ENCODE peak calls at places on chromosomes 11 and 22, in ten cellular contexts. One of them, this sample, is unnamed.

GRCh38 chr11:35126000-35126878 is 12.7 kb upstream of the CD44 start:
- ATAC-seq in activated T-cell treated with anti-CD3 and anti-CD28 coated beads, Interleukin-2, amount 50 U/mL, for 4 hours: peak
- ATAC-seq in upper lobe of right lung: no peak
- ATAC-seq in HepG2: no peak
- ATAC-seq in stimulated activated naive CD8-positive, alpha-beta T cell treated with anti-CD3 and anti-CD28 coated beads, Interleukin-15, Interleukin-2, amounts not matched to agents 100 U/mL and 50 U/mL, for 24 hours: peak
- ATAC-seq in activated CD8-positive, alpha-beta T cell treated with anti-CD3 and anti-CD28 coated beads for 36 hours: peak
- ATAC-seq in right cardiac atrium: no peak
- ATAC-seq in activated CD8-positive, alpha-beta memory T cell treated with anti-CD3 and anti-CD28 coated beads, Interleukin-2, amount 10 ng/mL, durations not matched to agents 7 days and 5 days: peak
- ATAC-seq in psoas muscle: no peak
- ATAC-seq in gastroesophageal sphincter: no peak
- ATAC-seq in this sample: peak

GRCh38 chr11:130448416-130449068 is at the start of gene ADAMTS15:
- ATAC-seq in activated T-cell treated with anti-CD3 and anti-CD28 coated beads, Interleukin-2, amount 50 U/mL, for 4 hours: peak
- ATAC-seq in upper lobe of right lung: peak
- ATAC-seq in HepG2: peak
- ATAC-seq in stimulated activated naive CD8-positive, alpha-beta T cell treated with anti-CD3 and anti-CD28 coated beads, Interleukin-15, Interleukin-2, amounts not matched to agents 100 U/mL and 50 U/mL, for 24 hours: peak
- ATAC-seq in activated CD8-positive, alpha-beta T cell treated with anti-CD3 and anti-CD28 coated beads for 36 hours: peak
- ATAC-seq in right cardiac atrium: peak
- ATAC-seq in activated CD8-positive, alpha-beta memory T cell treated with anti-CD3 and anti-CD28 coated beads, Interleukin-2, amount 10 ng/mL, durations not matched to agents 7 days and 5 days: peak
- ATAC-seq in psoas muscle: peak
- ATAC-seq in gastroesophageal sphincter: peak
- ATAC-seq in this sample: peak

GRCh38 chr11:723120-723883 is 17.3 kb downstream of the EPS8L2 start:
- ATAC-seq in activated T-cell treated with anti-CD3 and anti-CD28 coated beads, Interleukin-2, amount 50 U/mL, for 4 hours: peak
- ATAC-seq in upper lobe of right lung: no peak
- ATAC-seq in HepG2: no peak
- ATAC-seq in stimulated activated naive CD8-positive, alpha-beta T cell treated with anti-CD3 and anti-CD28 coated beads, Interleukin-15, Interleukin-2, amounts not matched to agents 100 U/mL and 50 U/mL, for 24 hours: peak
- ATAC-seq in activated CD8-positive, alpha-beta T cell treated with anti-CD3 and anti-CD28 coated beads for 36 hours: peak
- ATAC-seq in right cardiac atrium: no peak
- ATAC-seq in activated CD8-positive, alpha-beta memory T cell treated with anti-CD3 and anti-CD28 coated beads, Interleukin-2, amount 10 ng/mL, durations not matched to agents 7 days and 5 days: peak
- ATAC-seq in psoas muscle: peak
- ATAC-seq in gastroesophageal sphincter: no peak
- ATAC-seq in this sample: no peak

GRCh38 chr11:35337136-35337918 is 82.0 kb downstream of the SLC1A2 start:
- ATAC-seq in activated T-cell treated with anti-CD3 and anti-CD28 coated beads, Interleukin-2, amount 50 U/mL, for 4 hours: peak
- ATAC-seq in upper lobe of right lung: peak
- ATAC-seq in HepG2: peak
- ATAC-seq in stimulated activated naive CD8-positive, alpha-beta T cell treated with anti-CD3 and anti-CD28 coated beads, Interleukin-15, Interleukin-2, amounts not matched to agents 100 U/mL and 50 U/mL, for 24 hours: peak
- ATAC-seq in activated CD8-positive, alpha-beta T cell treated with anti-CD3 and anti-CD28 coated beads for 36 hours: peak
- ATAC-seq in right cardiac atrium: no peak
- ATAC-seq in activated CD8-positive, alpha-beta memory T cell treated with anti-CD3 and anti-CD28 coated beads, Interleukin-2, amount 10 ng/mL, durations not matched to agents 7 days and 5 days: peak
- ATAC-seq in psoas muscle: peak
- ATAC-seq in gastroesophageal sphincter: peak
- ATAC-seq in this sample: peak

GRCh38 chr11:117062503-117062902 is 35.7 kb downstream of the SIK3 start:
- ATAC-seq in activated T-cell treated with anti-CD3 and anti-CD28 coated beads, Interleukin-2, amount 50 U/mL, for 4 hours: peak
- ATAC-seq in upper lobe of right lung: no peak
- ATAC-seq in HepG2: no peak
- ATAC-seq in stimulated activated naive CD8-positive, alpha-beta T cell treated with anti-CD3 and anti-CD28 coated beads, Interleukin-15, Interleukin-2, amounts not matched to agents 100 U/mL and 50 U/mL, for 24 hours: peak
- ATAC-seq in activated CD8-positive, alpha-beta T cell treated with anti-CD3 and anti-CD28 coated beads for 36 hours: peak
- ATAC-seq in right cardiac atrium: no peak
- ATAC-seq in activated CD8-positive, alpha-beta memory T cell treated with anti-CD3 and anti-CD28 coated beads, Interleukin-2, amount 10 ng/mL, durations not matched to agents 7 days and 5 days: peak
- ATAC-seq in psoas muscle: no peak
- ATAC-seq in gastroesophageal sphincter: no peak
- ATAC-seq in this sample: peak

GRCh38 chr11:35539781-35540281 is 14.4 kb upstream of the PAMR1 start:
- ATAC-seq in activated T-cell treated with anti-CD3 and anti-CD28 coated beads, Interleukin-2, amount 50 U/mL, for 4 hours: no peak
- ATAC-seq in upper lobe of right lung: peak
- ATAC-seq in HepG2: no peak
- ATAC-seq in stimulated activated naive CD8-positive, alpha-beta T cell treated with anti-CD3 and anti-CD28 coated beads, Interleukin-15, Interleukin-2, amounts not matched to agents 100 U/mL and 50 U/mL, for 24 hours: no peak
- ATAC-seq in activated CD8-positive, alpha-beta T cell treated with anti-CD3 and anti-CD28 coated beads for 36 hours: no peak
- ATAC-seq in right cardiac atrium: peak
- ATAC-seq in activated CD8-positive, alpha-beta memory T cell treated with anti-CD3 and anti-CD28 coated beads, Interleukin-2, amount 10 ng/mL, durations not matched to agents 7 days and 5 days: no peak
- ATAC-seq in psoas muscle: peak
- ATAC-seq in gastroesophageal sphincter: peak
- ATAC-seq in this sample: no peak

GRCh38 chr22:31828739-31829138 is 74.9 kb downstream of the DEPDC5 start:
- ATAC-seq in activated T-cell treated with anti-CD3 and anti-CD28 coated beads, Interleukin-2, amount 50 U/mL, for 4 hours: no peak
- ATAC-seq in upper lobe of right lung: peak
- ATAC-seq in HepG2: no peak
- ATAC-seq in stimulated activated naive CD8-positive, alpha-beta T cell treated with anti-CD3 and anti-CD28 coated beads, Interleukin-15, Interleukin-2, amounts not matched to agents 100 U/mL and 50 U/mL, for 24 hours: no peak
- ATAC-seq in activated CD8-positive, alpha-beta T cell treated with anti-CD3 and anti-CD28 coated beads for 36 hours: no peak
- ATAC-seq in right cardiac atrium: no peak
- ATAC-seq in activated CD8-positive, alpha-beta memory T cell treated with anti-CD3 and anti-CD28 coated beads, Interleukin-2, amount 10 ng/mL, durations not matched to agents 7 days and 5 days: no peak
- ATAC-seq in psoas muscle: no peak
- ATAC-seq in gastroesophageal sphincter: no peak
- ATAC-seq in this sample: no peak

GRCh38 chr11:128929468-128929867 is 13.2 kb downstream of the TP53AIP1 start:
- ATAC-seq in activated T-cell treated with anti-CD3 and anti-CD28 coated beads, Interleukin-2, amount 50 U/mL, for 4 hours: no peak
- ATAC-seq in upper lobe of right lung: no peak
- ATAC-seq in HepG2: no peak
- ATAC-seq in stimulated activated naive CD8-positive, alpha-beta T cell treated with anti-CD3 and anti-CD28 coated beads, Interleukin-15, Interleukin-2, amounts not matched to agents 100 U/mL and 50 U/mL, for 24 hours: peak
- ATAC-seq in activated CD8-positive, alpha-beta T cell treated with anti-CD3 and anti-CD28 coated beads for 36 hours: peak
- ATAC-seq in right cardiac atrium: no peak
- ATAC-seq in activated CD8-positive, alpha-beta memory T cell treated with anti-CD3 and anti-CD28 coated beads, Interleukin-2, amount 10 ng/mL, durations not matched to agents 7 days and 5 days: no peak
- ATAC-seq in psoas muscle: no peak
- ATAC-seq in gastroesophageal sphincter: no peak
- ATAC-seq in this sample: peak

GRCh38 chr11:120068114-120068573 is 69.8 kb downstream of the TRIM29 start:
- ATAC-seq in activated T-cell treated with anti-CD3 and anti-CD28 coated beads, Interleukin-2, amount 50 U/mL, for 4 hours: no peak
- ATAC-seq in upper lobe of right lung: no peak
- ATAC-seq in HepG2: no peak
- ATAC-seq in stimulated activated naive CD8-positive, alpha-beta T cell treated with anti-CD3 and anti-CD28 coated beads, Interleukin-15, Interleukin-2, amounts not matched to agents 100 U/mL and 50 U/mL, for 24 hours: peak
- ATAC-seq in activated CD8-positive, alpha-beta T cell treated with anti-CD3 and anti-CD28 coated beads for 36 hours: peak
- ATAC-seq in right cardiac atrium: no peak
- ATAC-seq in activated CD8-positive, alpha-beta memory T cell treated with anti-CD3 and anti-CD28 coated beads, Interleukin-2, amount 10 ng/mL, durations not matched to agents 7 days and 5 days: no peak
- ATAC-seq in psoas muscle: no peak
- ATAC-seq in gastroesophageal sphincter: no peak
- ATAC-seq in this sample: no peak

GRCh38 chr11:30310623-30311022 is 12.3 kb upstream of the ARL14EP start:
- ATAC-seq in activated T-cell treated with anti-CD3 and anti-CD28 coated beads, Interleukin-2, amount 50 U/mL, for 4 hours: no peak
- ATAC-seq in upper lobe of right lung: no peak
- ATAC-seq in HepG2: no peak
- ATAC-seq in stimulated activated naive CD8-positive, alpha-beta T cell treated with anti-CD3 and anti-CD28 coated beads, Interleukin-15, Interleukin-2, amounts not matched to agents 100 U/mL and 50 U/mL, for 24 hours: no peak
- ATAC-seq in activated CD8-positive, alpha-beta T cell treated with anti-CD3 and anti-CD28 coated beads for 36 hours: no peak
- ATAC-seq in right cardiac atrium: no peak
- ATAC-seq in activated CD8-positive, alpha-beta memory T cell treated with anti-CD3 and anti-CD28 coated beads, Interleukin-2, amount 10 ng/mL, durations not matched to agents 7 days and 5 days: no peak
- ATAC-seq in psoas muscle: no peak
- ATAC-seq in gastroesophageal sphincter: no peak
- ATAC-seq in this sample: peak

GRCh38 chr11:68651208-68651984 is 32.9 kb upstream of the GAL start:
- ATAC-seq in activated T-cell treated with anti-CD3 and anti-CD28 coated beads, Interleukin-2, amount 50 U/mL, for 4 hours: no peak
- ATAC-seq in upper lobe of right lung: no peak
- ATAC-seq in HepG2: no peak
- ATAC-seq in stimulated activated naive CD8-positive, alpha-beta T cell treated with anti-CD3 and anti-CD28 coated beads, Interleukin-15, Interleukin-2, amounts not matched to agents 100 U/mL and 50 U/mL, for 24 hours: no peak
- ATAC-seq in activated CD8-positive, alpha-beta T cell treated with anti-CD3 and anti-CD28 coated beads for 36 hours: no peak
- ATAC-seq in right cardiac atrium: peak
- ATAC-seq in activated CD8-positive, alpha-beta memory T cell treated with anti-CD3 and anti-CD28 coated beads, Interleukin-2, amount 10 ng/mL, durations not matched to agents 7 days and 5 days: no peak
- ATAC-seq in psoas muscle: no peak
- ATAC-seq in gastroesophageal sphincter: no peak
- ATAC-seq in this sample: no peak

GRCh38 chr11:61273151-61274078 is 21.7 kb downstream of the VWCE start:
- ATAC-seq in activated T-cell treated with anti-CD3 and anti-CD28 coated beads, Interleukin-2, amount 50 U/mL, for 4 hours: no peak
- ATAC-seq in upper lobe of right lung: peak
- ATAC-seq in HepG2: peak
- ATAC-seq in stimulated activated naive CD8-positive, alpha-beta T cell treated with anti-CD3 and anti-CD28 coated beads, Interleukin-15, Interleukin-2, amounts not matched to agents 100 U/mL and 50 U/mL, for 24 hours: no peak
- ATAC-seq in activated CD8-positive, alpha-beta T cell treated with anti-CD3 and anti-CD28 coated beads for 36 hours: no peak
- ATAC-seq in right cardiac atrium: peak
- ATAC-seq in activated CD8-positive, alpha-beta memory T cell treated with anti-CD3 and anti-CD28 coated beads, Interleukin-2, amount 10 ng/mL, durations not matched to agents 7 days and 5 days: no peak
- ATAC-seq in psoas muscle: no peak
- ATAC-seq in gastroesophageal sphincter: no peak
- ATAC-seq in this sample: no peak

GRCh38 chr11:132785878-132786277 is 746.4 kb downstream of the OPCML start:
- ATAC-seq in activated T-cell treated with anti-CD3 and anti-CD28 coated beads, Interleukin-2, amount 50 U/mL, for 4 hours: no peak
- ATAC-seq in upper lobe of right lung: no peak
- ATAC-seq in HepG2: no peak
- ATAC-seq in stimulated activated naive CD8-positive, alpha-beta T cell treated with anti-CD3 and anti-CD28 coated beads, Interleukin-15, Interleukin-2, amounts not matched to agents 100 U/mL and 50 U/mL, for 24 hours: no peak
- ATAC-seq in activated CD8-positive, alpha-beta T cell treated with anti-CD3 and anti-CD28 coated beads for 36 hours: no peak
- ATAC-seq in right cardiac atrium: no peak
- ATAC-seq in activated CD8-positive, alpha-beta memory T cell treated with anti-CD3 and anti-CD28 coated beads, Interleukin-2, amount 10 ng/mL, durations not matched to agents 7 days and 5 days: no peak
- ATAC-seq in psoas muscle: no peak
- ATAC-seq in gastroesophageal sphincter: no peak
- ATAC-seq in this sample: no peak